ENCODE peak calls at places on chromosomes 6 and 20, in ten cellular contexts. U is heart right ventricle; Y is anterior cingulate cortex; R is activated CD4-positive, CD25-positive, alpha-beta regulatory T cell; X is AG08395; J is BE2C; V is activated T-helper 9 cell treated with anti-CD3 and anti-CD28 coated beads, Interleukin-2, amount 50 U/mL, for 16 hours; L is bronchial epithelial cell; K is activated CD4-positive, alpha-beta T cell treated with anti-CD3 and anti-CD28 coated beads for 1 hour; W is omental fat pad. F is an unnamed sample.

GRCh38 chr6:145749632-145750031 is 14.3 kb upstream of the EPM2A start:
- DNase-seq in U (no peak), Y (no peak), R (no peak), X (peak), J (no peak), V (no peak), L (peak), K (no peak), W (no peak), F (no peak)

GRCh38 chr6:81996414-81996813 is 243.9 kb upstream of the TENT5A start:
- DNase-seq in U (no peak), Y (no peak), R (no peak), X (peak), J (no peak), V (no peak), L (peak), K (no peak), W (no peak), F (no peak)

GRCh38 chr6:2807342-2808090 is 34.1 kb downstream of the SERPINB1 start:
- DNase-seq in U (no peak), Y (no peak), R (no peak), X (no peak), J (no peak), V (no peak), L (peak), K (no peak), W (no peak), F (no peak)

GRCh38 chr6:95094751-95095150 is 482.6 kb upstream of the MANEA start:
- DNase-seq in U (no peak), Y (no peak), R (no peak), X (no peak), J (no peak), V (no peak), L (peak), K (no peak), W (no peak), F (no peak)

GRCh38 chr6:118558811-118559217 is 10.7 kb downstream of the PLN start:
- DNase-seq in U (no peak), Y (no peak), R (no peak), X (no peak), J (no peak), V (no peak), L (no peak), K (no peak), W (no peak), F (no peak)

GRCh38 chr6:154683756-154684523 is 49.3 kb upstream of the SCAF8 start:
- DNase-seq in U (no peak), Y (no peak), R (no peak), X (peak), J (no peak), V (no peak), L (peak), K (no peak), W (no peak), F (no peak)

GRCh38 chr6:74871757-74872156 is 334.1 kb downstream of the COL12A1 start:
- DNase-seq in U (no peak), Y (no peak), R (no peak), X (no peak), J (no peak), V (no peak), L (peak), K (no peak), W (no peak), F (no peak)

GRCh38 chr20:60459212-60459611 is 501.0 kb downstream of the CDH26 start:
- DNase-seq in U (no peak), Y (no peak), R (no peak), X (no peak), J (no peak), V (no peak), L (no peak), K (no peak), W (no peak), F (no peak)

GRCh38 chr6:33746036-33746600 is 587 bp downstream of the IP6K3 start:
- DNase-seq in U (peak), Y (peak), R (no peak), X (peak), J (peak), V (no peak), L (peak), K (no peak), W (no peak), F (no peak)

GRCh38 chr6:37940074-37940847 is 120.7 kb downstream of the ZFAND3 start:
- DNase-seq in U (no peak), Y (no peak), R (no peak), X (no peak), J (peak), V (no peak), L (no peak), K (no peak), W (no peak), F (peak)

GRCh38 chr6:77290798-77291197 is 172.5 kb downstream of the HTR1B start:
- DNase-seq in U (no peak), Y (no peak), R (no peak), X (no peak), J (no peak), V (no peak), L (peak), K (no peak), W (no peak), F (no peak)

GRCh38 chr6:84967389-84967788 is 203.0 kb upstream of the TBX18 start:
- DNase-seq in U (no peak), Y (no peak), R (no peak), X (peak), J (peak), V (no peak), L (peak), K (no peak), W (no peak), F (no peak)

GRCh38 chr20:5677389-5677788 is 72.8 kb upstream of the SHLD1 start:
- DNase-seq in U (no peak), Y (no peak), R (no peak), X (no peak), J (no peak), V (no peak), L (no peak), K (no peak), W (no peak), F (no peak)

GRCh38 chr6:124823240-124824105 is 138.8 kb upstream of the RNF217 start:
- DNase-seq in U (no peak), Y (no peak), R (no peak), X (no peak), J (no peak), V (no peak), L (no peak), K (no peak), W (no peak), F (no peak)

GRCh38 chr20:59144179-59144830 is 19.3 kb upstream of the ZNF831 start:
- DNase-seq in U (no peak), Y (no peak), R (no peak), X (no peak), J (no peak), V (peak), L (no peak), K (peak), W (no peak), F (no peak)

GRCh38 chr20:50297498-50298348 is 107.1 kb downstream of the CEBPB start:
- DNase-seq in U (no peak), Y (no peak), R (no peak), X (no peak), J (no peak), V (no peak), L (no peak), K (no peak), W (no peak), F (no peak)

GRCh38 chr6:95169790-95170189 is 407.5 kb upstream of the MANEA start:
- DNase-seq in U (no peak), Y (no peak), R (no peak), X (no peak), J (no peak), V (no peak), L (peak), K (no peak), W (no peak), F (no peak)

GRCh38 chr20:17379651-17380050 is 151.5 kb downstream of the BFSP1 start:
- DNase-seq in U (no peak), Y (no peak), R (no peak), X (no peak), J (no peak), V (no peak), L (no peak), K (no peak), W (no peak), F (no peak)

GRCh38 chr20:35192071-35192872 is 20.4 kb downstream of the PROCR start:
- DNase-seq in U (no peak), Y (no peak), R (no peak), X (no peak), J (no peak), V (no peak), L (peak), K (no peak), W (no peak), F (no peak)

GRCh38 chr20:33990075-33990474 is 3.6 kb upstream of the RALY start:
- DNase-seq in U (no peak), Y (peak), R (no peak), X (no peak), J (no peak), V (no peak), L (no peak), K (no peak), W (no peak), F (no peak)

GRCh38 chr6:100433726-100434435 is 30.8 kb downstream of the SIM1 start:
- DNase-seq in U (no peak), Y (no peak), R (no peak), X (no peak), J (no peak), V (no peak), L (no peak), K (no peak), W (no peak), F (no peak)

GRCh38 chr6:158168054-158168303 is at the start of gene SERAC1:
- DNase-seq in U (no peak), Y (no peak), R (no peak), X (no peak), J (no peak), V (no peak), L (no peak), K (no peak), W (no peak), F (no peak)

F was measured in upper lobe of left lung.